ENCODE peak calls at places on chromosomes 2 and 18, in four cellular contexts. Q, S, U and F are unnamed samples.
A peak's percentile ranks its signal among the peaks of the same experiment; 100 is the strongest.

GRCh38 chr18:48336332-48336731 is 72.9 kb downstream of the ZBTB7C start:
- DNase-seq in U (no peak), Q (no peak), S (peak; percentile 40), F (no peak)

GRCh38 chr2:184444217-184444616 is 154.1 kb upstream of the ZNF804A start:
- DNase-seq in U (no peak), S (no peak), Q (no peak), F (no peak)

GRCh38 chr18:8820701-8821465 is 115.5 kb downstream of the MTCL1 start:
- DNase-seq in Q (no peak), U (no peak), S (no peak), F (no peak)

GRCh38 chr2:11746376-11746806 is at the start of gene LPIN1:
- DNase-seq in Q (peak; percentile 95), U (peak; percentile 91), S (peak; percentile 97), F (peak; percentile 81)

GRCh38 chr2:143522699-143523098 is 393.5 kb downstream of the ARHGAP15 start:
- DNase-seq in S (no peak), U (no peak), Q (no peak), F (no peak)

GRCh38 chr2:231222318-231223000 is 24.0 kb downstream of the ARMC9 start:
- DNase-seq in S (no peak), Q (no peak), U (no peak), F (peak; percentile 68)

GRCh38 chr2:70553584-70554337 is at the start of gene TGFA:
- DNase-seq in U (peak; percentile 60), S (peak; percentile 88), Q (peak; percentile 78), F (no peak)

GRCh38 chr2:213923543-213923942 is 487.3 kb upstream of the VWC2L start:
- DNase-seq in S (no peak), Q (no peak), U (no peak), F (no peak)

GRCh38 chr2:152715854-152716428 is 1.3 kb downstream of the PRPF40A start:
- DNase-seq in S (peak; percentile 44), Q (no peak), U (no peak), F (peak; percentile 12)

GRCh38 chr2:17658251-17658843 is 95.3 kb downstream of the SMC6 start:
- DNase-seq in S (no peak), U (no peak), Q (no peak), F (peak; percentile 64)

GRCh38 chr2:118123561-118124232 is 35.4 kb downstream of the INSIG2 start:
- DNase-seq in Q (no peak), S (no peak), U (peak; percentile 33), F (peak; percentile 45)

GRCh38 chr2:241554610-241555322 is 3.8 kb upstream of the BOK start:
- DNase-seq in U (no peak), Q (no peak), S (no peak), F (no peak)

GRCh38 chr2:144239726-144240125 is 280.2 kb downstream of the ZEB2 start:
- DNase-seq in S (no peak), U (no peak), Q (no peak), F (no peak)

DNA sequence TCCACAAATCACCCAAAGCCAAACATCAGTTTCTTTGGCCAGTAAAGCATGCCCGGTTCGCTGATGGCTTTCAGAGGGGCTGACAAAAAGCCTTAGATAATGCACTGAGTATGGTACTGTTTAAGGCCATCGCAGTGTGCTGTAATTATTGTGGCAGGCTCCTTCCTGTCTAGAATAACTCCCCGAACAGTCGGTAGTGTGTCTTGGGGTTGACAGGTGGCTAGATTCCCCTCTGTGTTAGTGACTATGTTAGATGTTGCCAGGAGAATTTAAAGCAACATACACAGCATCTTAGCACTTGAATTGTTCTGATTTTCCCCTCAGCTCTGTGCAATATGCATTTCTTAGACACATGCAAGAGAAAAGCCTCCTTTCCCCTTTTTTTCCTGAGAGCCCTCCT is 331.3 kb downstream of the HRH4 start:
- DNase-seq in Q (no peak), U (no peak), S (no peak), F (no peak)
- H3K27ac ChIP-seq in Q (no peak overlapping the region), U (no peak overlapping the region), S (no peak overlapping the region), F (no peak overlapping the region)

DNA sequence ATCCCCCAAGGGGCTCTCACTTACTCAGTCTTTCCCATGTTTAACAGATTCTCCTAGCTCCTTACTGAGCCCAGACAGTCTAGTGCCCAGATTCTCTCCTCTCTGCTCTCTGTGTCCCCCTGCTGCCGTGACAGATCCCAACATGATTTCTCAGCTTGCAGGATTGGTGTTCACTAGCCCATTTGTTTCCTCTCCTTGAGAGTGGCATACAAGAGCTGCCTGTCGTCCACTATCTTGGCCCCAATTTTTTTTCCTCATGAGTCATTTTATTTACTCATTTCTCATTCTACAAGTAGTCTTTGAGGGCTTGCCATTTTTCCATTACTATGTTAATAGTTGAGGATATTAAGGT is 199.9 kb upstream of the FN1 start:
- DNase-seq in U (no peak), Q (no peak), S (no peak), F (peak; percentile 76)
- TF ChIP-seq CTCF in U (no peak), Q (no peak), S (no peak), F (peak; percentile 68)

DNA sequence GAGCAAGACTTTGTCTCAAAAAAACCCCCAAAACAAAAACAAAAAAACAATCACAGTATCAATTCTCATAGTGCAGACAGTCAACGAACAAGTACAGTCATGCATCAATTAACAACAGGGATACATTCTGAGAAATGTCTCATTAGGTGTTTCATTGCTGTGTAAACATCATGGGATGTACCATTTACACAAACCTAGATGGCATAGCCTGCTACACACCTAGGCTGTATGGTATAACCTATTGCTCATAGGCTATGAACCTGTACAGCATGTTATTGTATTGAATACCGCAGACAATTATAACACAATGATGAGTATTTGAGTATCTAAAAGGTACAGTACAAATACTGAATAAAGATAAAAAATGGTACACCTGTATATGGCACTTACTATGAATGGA is 67.8 kb upstream of the LMAN1 start:
- DNase-seq in Q (no peak), S (no peak), U (no peak), F (no peak)
- H3K4me3 ChIP-seq in Q (no peak overlapping the region), S (no peak overlapping the region), U (no peak overlapping the region), F (no peak overlapping the region)

GRCh38 chr18:33460681-33461080 is 20.2 kb upstream of the CCDC178 start:
- DNase-seq in S (no peak), Q (no peak), U (no peak), F (no peak)

DNA sequence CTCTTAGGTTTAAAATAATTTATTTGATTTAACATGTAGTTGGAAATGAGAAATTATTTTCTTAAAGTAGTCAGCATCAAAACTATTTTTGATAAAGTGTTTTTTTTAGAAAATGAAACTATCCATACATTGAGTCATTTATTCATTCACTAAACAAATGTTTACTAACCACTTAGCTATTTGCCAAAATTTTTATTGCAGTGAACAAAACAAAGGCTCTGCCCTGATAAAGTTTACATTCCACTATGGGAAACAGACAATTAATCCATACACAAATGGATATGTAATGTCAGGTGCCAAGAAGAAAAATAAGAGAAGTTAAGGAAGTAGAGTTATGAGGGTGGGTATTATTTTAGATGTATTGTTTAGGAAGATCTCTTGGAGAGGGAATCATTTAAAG is 19.1 kb upstream of the CCDC178 start:
- DNase-seq in Q (no peak), S (no peak), U (no peak), F (no peak)
- H3K27ac ChIP-seq in Q (no peak overlapping the region), S (no peak overlapping the region), U (no peak overlapping the region), F (no peak overlapping the region)

GRCh38 chr2:133483201-133483600 is 85.1 kb downstream of the NCKAP5 start:
- DNase-seq in Q (no peak), S (no peak), U (no peak), F (no peak)

GRCh38 chr2:133484783-133485182 is 83.5 kb downstream of the NCKAP5 start:
- DNase-seq in U (no peak), Q (no peak), S (no peak), F (no peak)

GRCh38 chr2:133486706-133487305 is 81.5 kb downstream of the NCKAP5 start:
- DNase-seq in Q (no peak), S (no peak), U (no peak), F (peak; percentile 20)

GRCh38 chr2:133485868-133486267 is 82.4 kb downstream of the NCKAP5 start:
- DNase-seq in Q (no peak), U (no peak), S (no peak), F (no peak)

DNA sequence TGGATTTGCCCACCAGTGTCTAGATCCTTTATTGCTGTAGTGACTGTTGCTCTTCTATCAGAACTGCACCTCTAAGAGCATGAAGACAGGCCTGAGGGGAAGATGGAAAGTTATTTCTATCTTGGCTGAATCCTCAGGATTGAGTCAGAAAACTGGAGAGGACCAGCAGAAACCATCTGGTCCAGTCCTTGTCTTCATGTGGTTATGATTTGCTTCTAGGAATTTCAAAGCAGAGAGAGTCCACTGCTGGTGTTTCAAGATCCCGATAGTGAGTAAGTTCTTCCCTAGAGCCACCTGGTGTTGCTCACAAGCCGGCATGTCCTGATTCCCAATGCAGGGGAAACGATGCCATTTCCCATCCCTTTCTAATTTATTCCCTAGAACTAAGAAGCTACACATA is 84.2 kb downstream of the NCKAP5 start:
- DNase-seq in S (no peak), Q (no peak), U (no peak), F (no peak)
- TF ChIP-seq CTCF in S (no peak), Q (no peak), U (no peak), F (no peak)

GRCh38 chr2:40230717-40231300 is 221.1 kb downstream of the SLC8A1 start:
- DNase-seq in S (no peak), U (no peak), Q (no peak), F (no peak)
- H3K4me3 ChIP-seq in S (no peak overlapping the region), U (no peak overlapping the region), Q (no peak overlapping the region), F (no peak overlapping the region)